ENCODE peak calls at places on chromosomes 3 and 15, in seven cellular contexts. E, O, T, G, S, L and V are unnamed samples.

GRCh38 chr3:194212021-194212868 is 76.3 kb downstream of the HES1 start:
- DNase-seq in S (no peak), O (no peak), T (no peak), E (no peak), L (peak), G (peak), V (peak)

GRCh38 chr3:85567074-85567676 is 608.4 kb downstream of the CADM2 start:
- DNase-seq in T (peak), L (no peak), G (peak), O (peak), S (peak), E (peak), V (peak)

GRCh38 chr3:48516571-48516970 is 12.6 kb upstream of the SHISA5 start:
- DNase-seq in L (no peak), T (no peak), E (no peak), O (no peak), S (no peak), G (peak), V (no peak)

GRCh38 chr3:53790470-53790869 is 55.7 kb downstream of the CHDH start:
- DNase-seq in S (no peak), L (no peak), T (no peak), G (no peak), O (no peak), E (no peak), V (no peak)

GRCh38 chr15:63824570-63824969 is 9.2 kb downstream of the HERC1 start:
- DNase-seq in O (no peak), T (no peak), E (no peak), G (no peak), L (no peak), S (no peak), V (no peak)

GRCh38 chr3:3799173-3800075 is at the start of gene LRRN1:
- DNase-seq in O (peak), S (no peak), E (no peak), L (no peak), T (peak), G (peak), V (peak)

GRCh38 chr3:16199769-16200168 is 25.3 kb downstream of the GALNT15 start:
- DNase-seq in E (no peak), O (no peak), T (no peak), G (no peak), S (no peak), L (no peak), V (no peak)

GRCh38 chr3:184423567-184423966 is 43.7 kb downstream of the CHRD start:
- DNase-seq in T (peak), G (no peak), S (no peak), L (no peak), E (no peak), O (no peak), V (no peak)

GRCh38 chr3:197466586-197467399 is 89.0 kb downstream of the BDH1 start:
- DNase-seq in G (no peak), L (peak), O (no peak), S (peak), T (no peak), E (peak), V (no peak)

GRCh38 chr15:101000271-101000681 is 81.1 kb downstream of the LRRK1 start:
- DNase-seq in G (peak), T (peak), L (no peak), O (no peak), E (peak), S (no peak), V (no peak)

GRCh38 chr15:81117581-81117980 is 16.5 kb upstream of the CFAP161 start:
- DNase-seq in L (no peak), T (no peak), E (no peak), S (no peak), G (no peak), O (no peak), V (no peak)

GRCh38 chr3:30231277-30232141 is 374.9 kb upstream of the TGFBR2 start:
- DNase-seq in T (peak), E (peak), O (no peak), S (no peak), L (peak), G (no peak), V (no peak)

GRCh38 chr3:171615281-171615680 is 155.1 kb upstream of the TNIK start:
- DNase-seq in G (no peak), E (no peak), S (no peak), O (no peak), T (no peak), L (no peak), V (no peak)

GRCh38 chr15:92634641-92635272 is 20.8 kb downstream of the FAM174B start:
- DNase-seq in S (no peak), L (no peak), T (peak), G (peak), O (no peak), E (no peak), V (no peak)

GRCh38 chr3:81549831-81550230 is 211.6 kb downstream of the GBE1 start:
- DNase-seq in O (no peak), L (no peak), E (no peak), T (no peak), S (no peak), G (no peak), V (no peak)

GRCh38 chr15:77632760-77633133 is at the start of gene LINGO1:
- DNase-seq in T (peak), O (no peak), E (no peak), G (no peak), L (peak), S (no peak), V (peak)

GRCh38 chr3:50352762-50353161 is 2.1 kb downstream of the CYB561D2 start:
- DNase-seq in G (no peak), L (peak), O (no peak), S (no peak), T (no peak), E (peak), V (no peak)

GRCh38 chr15:57649138-57649537 is 57.4 kb upstream of the POLR2M start:
- DNase-seq in G (no peak), S (no peak), E (no peak), O (no peak), T (no peak), L (no peak), V (no peak)

GRCh38 chr15:44195151-44195740 is at the start of gene FRMD5:
- DNase-seq in T (peak), S (peak), L (peak), O (peak), E (peak), G (peak), V (peak)

GRCh38 chr3:15332405-15333098 is at the start of gene SH3BP5:
- DNase-seq in S (peak), G (peak), T (peak), O (peak), L (peak), E (peak), V (peak)

GRCh38 chr3:126895178-126896066 is 87.5 kb upstream of the PLXNA1 start:
- DNase-seq in T (peak), G (no peak), L (peak), O (no peak), S (peak), E (peak), V (no peak)

GRCh38 chr15:57549935-57550334 is 41.8 kb upstream of the MYZAP start:
- DNase-seq in S (no peak), E (no peak), G (no peak), L (no peak), O (no peak), T (no peak), V (no peak)

GRCh38 chr3:142210608-142211007 is 14.8 kb downstream of the GK5 start:
- DNase-seq in E (no peak), S (no peak), L (peak), O (no peak), G (no peak), T (no peak), V (no peak)

GRCh38 chr3:168141405-168141993 is 45.8 kb upstream of the GOLIM4 start:
- DNase-seq in O (no peak), G (no peak), T (peak), S (no peak), E (no peak), L (no peak), V (no peak)

GRCh38 chr3:123660900-123661299 is 76.0 kb upstream of the HACD2 start:
- DNase-seq in S (no peak), G (no peak), O (no peak), L (peak), T (no peak), E (peak), V (no peak)

GRCh38 chr3:58434511-58434910 is 879 bp upstream of the PDHB start:
- DNase-seq in S (no peak), G (no peak), L (peak), E (no peak), T (peak), O (peak), V (peak)

GRCh38 chr15:71596672-71597071 is 213.7 kb upstream of the NR2E3 start:
- DNase-seq in O (no peak), S (no peak), T (peak), E (peak), G (no peak), L (no peak), V (no peak)

GRCh38 chr15:74144153-74144775 is 13.9 kb downstream of the ISLR2 start:
- DNase-seq in G (no peak), T (peak), L (no peak), E (no peak), S (no peak), O (peak), V (no peak)

GRCh38 chr3:19046440-19046839 is 101.9 kb upstream of the KCNH8 start:
- DNase-seq in T (no peak), S (no peak), G (no peak), O (no peak), E (no peak), L (no peak), V (no peak)

GRCh38 chr3:88713233-88713691 is 394.2 kb upstream of the EPHA3 start:
- DNase-seq in T (no peak), E (peak), G (no peak), L (no peak), S (no peak), O (no peak), V (no peak)

GRCh38 chr15:71654714-71655174 is 155.6 kb upstream of the NR2E3 start:
- DNase-seq in L (no peak), O (no peak), G (no peak), E (no peak), T (no peak), S (no peak), V (no peak)

GRCh38 chr15:60840306-60840702 is 361.4 kb upstream of the ICE2 start:
- DNase-seq in G (no peak), L (peak), E (peak), S (no peak), O (peak), T (peak), V (no peak)

GRCh38 chr3:40690696-40691597 is 166.2 kb downstream of the ZNF621 start:
- DNase-seq in G (no peak), O (no peak), T (no peak), L (no peak), S (no peak), E (no peak), V (no peak)

GRCh38 chr3:139520028-139520737 is 19.4 kb downstream of the RBP1 start:
- DNase-seq in T (peak), G (peak), O (peak), L (no peak), E (peak), S (no peak), V (no peak)

GRCh38 chr15:73601449-73602425 is 31.5 kb downstream of the NPTN start:
- DNase-seq in T (peak), S (peak), G (no peak), O (no peak), E (peak), L (peak), V (no peak)

GRCh38 chr3:67719333-67719732 is 64.9 kb upstream of the SUCLG2 start:
- DNase-seq in G (no peak), E (peak), T (no peak), L (peak), O (no peak), S (no peak), V (no peak)

GRCh38 chr15:73631915-73632669 is 1.1 kb downstream of the NPTN start:
- DNase-seq in O (peak), E (peak), L (peak), G (no peak), T (peak), S (no peak), V (no peak)

GRCh38 chr3:149367021-149367840 is 10.2 kb downstream of the TM4SF1 start:
- DNase-seq in O (no peak), E (peak), T (peak), G (no peak), L (peak), S (peak), V (no peak)

GRCh38 chr3:114081022-114081421 is 24.5 kb downstream of the QTRT2 start:
- DNase-seq in L (no peak), E (peak), G (no peak), S (no peak), O (no peak), T (no peak), V (no peak)

GRCh38 chr3:112407214-112407887 is 74.4 kb downstream of the CD200 start:
- DNase-seq in E (no peak), G (no peak), L (no peak), O (no peak), T (no peak), S (no peak), V (no peak)

GRCh38 chr3:112401617-112402016 is 68.7 kb downstream of the CD200 start:
- DNase-seq in S (no peak), O (no peak), L (no peak), G (no peak), T (peak), E (no peak), V (no peak)

GRCh38 chr3:112399064-112399463 is 66.1 kb downstream of the CD200 start:
- DNase-seq in S (no peak), L (no peak), E (no peak), T (no peak), O (no peak), G (no peak), V (no peak)

GRCh38 chr3:112405845-112406244 is 72.9 kb downstream of the CD200 start:
- DNase-seq in L (no peak), S (no peak), G (no peak), O (no peak), T (peak), E (peak), V (no peak)

GRCh38 chr3:112403101-112403500 is 70.1 kb downstream of the CD200 start:
- DNase-seq in L (no peak), T (no peak), E (no peak), S (no peak), G (no peak), O (no peak), V (no peak)
- H3K4ac ChIP-seq in L (no peak), T (peak), E (no peak), S (no peak), G (no peak), O (no peak), V (no peak)

GRCh38 chr15:89002830-89003229 is 85.4 kb upstream of the ABHD2 start:
- DNase-seq in L (no peak), G (no peak), T (no peak), S (no peak), O (no peak), E (no peak), V (no peak)
- H2BK120ac ChIP-seq in L (no peak), G (peak), T (no peak), S (no peak), O (no peak), E (peak), V (no peak)

DNA sequence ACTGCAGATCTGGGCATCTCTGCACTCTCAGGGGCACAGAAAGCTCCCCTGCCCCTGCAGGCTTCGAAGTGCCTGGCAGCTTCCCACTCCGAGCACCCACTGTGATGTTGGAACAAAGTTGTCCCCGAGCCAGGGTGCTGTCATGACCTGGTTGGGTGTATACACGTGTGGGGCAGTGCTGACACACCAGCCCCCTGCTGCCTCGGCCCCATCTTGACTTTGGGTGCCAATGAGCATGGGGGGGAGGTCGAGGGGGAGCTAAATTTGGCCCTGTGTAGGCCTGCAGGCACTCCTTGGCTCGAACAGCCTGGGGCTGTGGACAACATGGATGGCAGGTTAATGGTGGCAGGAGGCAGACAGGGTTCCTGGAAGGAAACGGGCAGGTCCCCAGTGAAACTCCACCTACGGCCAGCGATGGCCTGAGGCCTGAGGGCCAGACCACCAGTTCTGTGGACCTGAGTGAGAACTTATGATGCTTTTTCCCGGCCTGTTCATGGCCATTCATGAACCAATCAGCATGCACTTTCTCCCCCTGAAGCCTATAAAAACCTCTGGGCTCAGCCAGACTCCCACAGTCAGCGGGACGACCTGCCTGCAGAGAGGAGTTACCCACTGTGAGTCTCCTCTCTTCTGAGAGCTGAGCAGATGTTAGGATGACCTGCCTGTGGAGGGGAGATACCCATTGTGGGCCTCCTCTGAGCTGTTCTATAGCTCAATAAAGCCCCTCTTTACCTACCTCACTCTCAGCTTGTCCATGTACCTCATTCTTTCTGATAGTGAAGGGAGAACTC is 1029.1 kb upstream of the GBE1 start:
- DNase-seq in T (no peak), O (no peak), L (no peak), E (no peak), S (no peak), G (no peak), V (no peak)
- H3K4ac ChIP-seq in T (no peak), O (no peak), L (no peak), E (no peak), S (no peak), G (no peak), V (no peak)

DNA sequence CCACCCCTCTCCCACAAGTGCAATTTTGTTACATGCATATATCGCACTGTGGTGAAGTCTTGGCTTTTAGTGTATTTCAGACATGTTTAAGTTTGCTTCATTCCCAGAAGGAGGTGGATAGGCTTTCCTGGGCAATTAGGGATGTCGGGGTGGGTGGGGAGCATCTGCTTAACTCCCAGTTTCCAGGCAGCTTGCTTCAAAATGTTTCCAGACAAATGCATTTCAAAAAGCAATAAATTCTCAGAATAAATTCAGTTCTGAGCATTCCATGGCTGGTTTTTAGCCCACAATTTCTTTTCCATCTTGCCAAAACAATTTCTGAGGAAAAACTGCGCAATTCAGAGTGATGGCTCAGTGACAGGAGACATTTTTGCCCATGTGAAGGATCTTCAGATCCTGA is 227.6 kb upstream of the ZPLD1 start:
- DNase-seq in G (no peak), L (no peak), E (no peak), O (no peak), T (no peak), S (no peak), V (no peak)
- H2BK120ac ChIP-seq in G (peak), L (no peak), E (peak), O (no peak), T (no peak), S (no peak), V (no peak)